ENCODE peak calls at places on chromosomes 11 and 22, in seven cellular contexts. S is left ventricle myocardium inferior, M is left lung, Q is RWPE2, K is fibroblast of lung, J is heart right ventricle, F is MM.1S. P is an unnamed sample.

GRCh38 chr22:23088199-23088604 is 17.9 kb downstream of the GNAZ start:
- DNase-seq in F (no peak), S (no peak), M (no peak), Q (no peak), K (no peak), J (no peak), P (no peak)

GRCh38 chr22:39990688-39991087 is 4.1 kb upstream of the FAM83F start:
- DNase-seq in M (no peak), J (no peak), F (no peak), Q (no peak), K (no peak), S (no peak), P (no peak)

GRCh38 chr11:20672575-20672974 is 3.2 kb downstream of the NELL1 start:
- DNase-seq in M (no peak), F (peak), S (no peak), J (no peak), Q (no peak), K (no peak), P (peak)

GRCh38 chr11:60951909-60952741 is at the start of gene SLC15A3:
- DNase-seq in M (peak), K (no peak), F (peak), S (peak), Q (no peak), J (peak), P (peak)

GRCh38 chr11:62391642-62392425 is 27.0 kb upstream of the SCGB1A1 start:
- DNase-seq in F (no peak), J (no peak), M (no peak), S (no peak), Q (no peak), K (no peak), P (no peak)

GRCh38 chr11:125333354-125334077 is 162.5 kb downstream of the FEZ1 start:
- DNase-seq in K (no peak), M (no peak), F (no peak), J (no peak), S (no peak), Q (no peak), P (no peak)

GRCh38 chr11:121535122-121535796 is 82.5 kb upstream of the SORL1-AS1 start:
- DNase-seq in S (no peak), M (no peak), J (no peak), F (no peak), K (peak), Q (no peak), P (no peak)

GRCh38 chr11:11608783-11609232 is 13.0 kb downstream of the GALNT18 start:
- DNase-seq in J (no peak), F (peak), Q (no peak), K (peak), S (no peak), M (no peak), P (peak)

GRCh38 chr11:29984544-29984943 is 32.3 kb downstream of the KCNA4 start:
- DNase-seq in S (no peak), J (no peak), M (no peak), Q (no peak), F (no peak), K (no peak), P (no peak)

GRCh38 chr22:34736081-34736480 is 329.9 kb upstream of the ISX start:
- DNase-seq in F (no peak), Q (no peak), J (no peak), K (no peak), S (no peak), M (no peak), P (no peak)

GRCh38 chr11:12457030-12457600 is 79.7 kb downstream of the PARVA start:
- DNase-seq in K (peak), S (no peak), Q (no peak), J (no peak), M (no peak), F (no peak), P (peak)

GRCh38 chr22:40855960-40856512 is 403 bp downstream of the ST13 start:
- DNase-seq in M (no peak), F (peak), K (peak), S (peak), J (no peak), Q (no peak), P (peak)

GRCh38 chr11:131924001-131924400 is 553.6 kb downstream of the NTM start:
- DNase-seq in S (no peak), F (no peak), K (peak), M (no peak), J (no peak), Q (no peak), P (peak)

GRCh38 chr11:16607675-16608644 is 130.5 kb upstream of the C11orf58 start:
- DNase-seq in Q (peak), M (peak), F (no peak), S (peak), K (peak), J (peak), P (no peak)

GRCh38 chr11:134742228-134742612 is 330.2 kb upstream of the B3GAT1 start:
- DNase-seq in S (no peak), Q (peak), M (no peak), J (no peak), F (no peak), K (peak), P (peak)

GRCh38 chr11:71446942-71447688 is 1.1 kb downstream of the DHCR7 start:
- DNase-seq in J (no peak), Q (no peak), K (peak), M (no peak), S (no peak), F (no peak), P (peak)

GRCh38 chr22:31230871-31231621 is 18.9 kb downstream of the LIMK2 start:
- DNase-seq in J (no peak), K (peak), S (no peak), Q (no peak), F (peak), M (peak), P (peak)

GRCh38 chr11:74870485-74870884 is 78.4 kb downstream of the XRRA1 start:
- DNase-seq in S (no peak), F (peak), Q (no peak), K (peak), J (no peak), M (no peak), P (peak)

GRCh38 chr11:46895821-46896220 is 22.5 kb downstream of the LRP4 start:
- DNase-seq in F (no peak), J (peak), M (peak), S (peak), Q (no peak), K (peak), P (no peak)

DNA sequence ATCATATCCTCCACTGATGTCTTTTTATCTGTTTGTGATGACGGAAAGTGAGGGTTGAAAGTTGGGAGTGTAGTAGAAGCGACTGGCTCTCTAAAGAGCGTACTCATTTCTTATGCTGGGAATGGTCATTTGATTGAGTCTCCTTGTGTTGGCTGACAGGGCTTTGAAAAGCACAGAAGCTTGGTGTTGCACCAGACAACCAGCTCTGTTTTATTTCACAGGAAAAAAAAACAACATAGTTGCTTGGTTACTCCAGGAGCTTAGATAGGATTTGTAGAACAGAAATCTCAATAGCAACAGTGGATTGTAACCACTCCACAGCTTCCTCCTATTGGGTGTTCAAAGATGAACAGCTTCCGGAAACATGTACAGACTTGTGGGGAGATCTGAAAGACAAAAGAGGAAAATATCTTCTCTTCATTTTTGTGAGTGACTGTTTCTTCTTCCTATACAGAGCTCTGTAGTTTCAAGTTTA is 2.7 kb downstream of the RBM14 start:
- DNase-seq in M (no peak), Q (no peak), F (peak), S (no peak), J (no peak), K (peak), P (peak)
- H3K4me3 ChIP-seq in M (peak), Q (peak), F (peak), S (peak), J (peak), K (peak), P (peak)

DNA sequence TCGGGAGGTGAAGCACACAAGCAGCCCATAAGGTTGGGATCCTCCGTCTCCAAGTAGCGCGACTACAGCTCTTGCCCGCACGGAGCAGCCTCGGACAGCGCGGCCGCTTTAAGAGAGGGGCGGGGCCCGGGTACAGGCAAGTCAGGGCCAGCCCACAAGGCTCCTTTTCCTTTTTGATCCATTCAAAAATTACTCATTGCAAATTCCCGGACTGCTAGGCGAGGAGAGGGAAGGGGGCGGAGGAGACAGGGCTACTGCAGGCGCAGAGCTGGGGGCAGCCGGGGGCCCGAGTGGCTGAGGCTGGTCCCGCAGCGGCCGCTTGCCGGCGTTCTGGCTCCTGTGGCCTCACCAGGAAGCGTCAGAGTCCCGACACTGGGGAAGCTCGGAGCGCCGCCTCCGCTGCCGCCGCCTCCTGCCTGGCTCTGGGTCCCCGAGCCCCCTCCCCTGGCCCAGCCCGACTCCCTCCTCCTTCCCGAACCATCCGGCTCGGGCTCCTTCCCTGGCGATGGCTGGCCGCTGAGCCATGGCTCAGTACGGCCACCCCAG is at the start of gene UBASH3B:
- DNase-seq in F (peak), Q (peak), S (peak), J (peak), K (peak), M (peak), P (peak)
- TF ChIP-seq CTCF in F (peak), Q (no peak), S (peak), J (peak), K (no peak), M (no peak), P (peak)

GRCh38 chr11:636511-637332 is at the start of gene DRD4:
- DNase-seq in J (no peak), M (no peak), Q (no peak), S (no peak), K (no peak), F (no peak), P (peak)
- H3K4me3 ChIP-seq in J (peak), M (no peak), Q (no peak), S (peak), K (no peak), F (no peak), P (peak)

GRCh38 chr11:48384670-48385069 is 18.4 kb upstream of the OR4C5 start:
- DNase-seq in S (no peak), M (no peak), Q (no peak), K (no peak), J (no peak), F (no peak), P (no peak)
- TF ChIP-seq CTCF in S (no peak), M (no peak), Q (no peak), K (no peak), J (no peak), F (peak), P (no peak)

GRCh38 chr11:128841461-128842072 is 25.5 kb downstream of the KCNJ1 start:
- DNase-seq in S (no peak), J (no peak), K (no peak), F (peak), M (no peak), Q (no peak), P (no peak)
- H3K4me3 ChIP-seq in S (no peak), J (no peak), K (no peak), F (no peak), M (no peak), Q (no peak), P (no peak)

DNA sequence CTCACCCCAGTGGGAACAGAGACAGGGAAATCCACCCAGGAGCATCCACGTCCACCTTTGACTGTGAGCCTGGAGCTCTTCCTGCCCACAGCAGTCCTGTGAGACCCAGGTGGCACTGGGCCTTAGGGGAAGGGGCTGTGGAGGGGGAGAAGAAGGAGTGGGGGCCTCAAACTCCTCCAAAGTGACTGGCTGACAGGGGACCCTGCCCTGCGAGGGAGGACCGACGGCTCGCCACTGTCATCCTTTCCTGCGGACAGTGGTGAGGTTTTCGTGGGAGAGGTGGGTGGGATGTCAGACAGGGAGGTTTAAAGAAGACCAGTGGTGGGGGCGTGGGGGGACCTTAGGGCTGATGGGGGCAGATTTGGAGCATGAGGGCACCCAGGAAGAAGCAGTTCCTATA is 92.5 kb upstream of the LMO1 start:
- DNase-seq in Q (peak), S (no peak), M (no peak), K (no peak), F (no peak), J (no peak), P (no peak)
- TF ChIP-seq CTCF in Q (no peak), S (no peak), M (no peak), K (no peak), F (no peak), J (no peak), P (no peak)

GRCh38 chr11:43988040-43988793 is 45.8 kb downstream of the C11orf96 start:
- DNase-seq in M (no peak), S (no peak), K (peak), F (no peak), J (no peak), Q (no peak), P (peak)
- H3K4me3 ChIP-seq in M (no peak), S (no peak), K (no peak), F (no peak), J (no peak), Q (no peak), P (no peak)

DNA sequence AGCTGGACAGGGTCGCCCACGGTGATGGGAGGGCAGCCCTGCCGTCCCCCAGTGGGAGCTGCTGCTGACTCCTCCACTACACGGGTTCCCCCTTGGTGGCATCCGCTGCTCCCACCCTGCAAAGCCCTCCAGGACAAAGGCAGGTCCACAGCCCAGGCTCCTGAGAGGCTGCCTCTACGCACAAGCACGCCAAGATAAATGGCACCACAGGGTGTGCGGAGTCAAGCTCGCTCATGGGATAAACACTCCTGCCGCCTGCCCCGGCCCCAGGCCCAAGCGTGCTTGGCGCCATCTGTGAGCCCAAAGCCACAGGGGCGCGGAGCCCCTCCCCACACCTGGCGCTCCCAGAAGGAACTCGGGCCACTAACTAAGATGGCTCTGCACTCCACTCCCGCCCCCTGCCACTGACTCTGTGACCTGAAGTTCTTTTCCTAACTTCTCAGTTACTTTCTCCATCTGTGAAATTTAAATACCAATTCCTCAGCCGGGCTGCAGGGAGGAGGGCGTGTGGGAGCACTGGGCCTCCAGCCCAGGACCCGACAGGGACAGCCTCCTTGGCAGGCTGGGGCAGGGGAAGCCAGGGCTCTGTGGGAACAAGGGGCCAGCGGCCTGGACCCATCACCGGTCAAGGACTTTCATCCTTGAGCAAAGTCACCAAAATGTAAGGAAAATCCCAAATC is 14.9 kb downstream of the EHD1 start:
- DNase-seq in F (no peak), M (no peak), K (no peak), J (peak), S (no peak), Q (no peak), P (no peak)
- TF ChIP-seq CTCF in F (no peak), M (no peak), K (no peak), J (no peak), S (no peak), Q (no peak), P (no peak)

GRCh38 chr11:119727523-119728081 is 1.4 kb downstream of the NECTIN1 start:
- DNase-seq in F (peak), Q (no peak), J (peak), S (peak), K (no peak), M (peak), P (no peak)

GRCh38 chr11:119726585-119727522 is 2.1 kb downstream of the NECTIN1 start:
- DNase-seq in S (no peak), M (no peak), F (no peak), Q (no peak), K (no peak), J (no peak), P (no peak)

GRCh38 chr11:119724956-119725355 is 4.0 kb downstream of the NECTIN1 start:
- DNase-seq in Q (no peak), S (no peak), M (no peak), F (no peak), J (no peak), K (no peak), P (no peak)

GRCh38 chr11:119728226-119728626 is 774 bp downstream of the NECTIN1 start:
- DNase-seq in K (no peak), M (no peak), Q (no peak), F (peak), S (no peak), J (no peak), P (peak)

DNA sequence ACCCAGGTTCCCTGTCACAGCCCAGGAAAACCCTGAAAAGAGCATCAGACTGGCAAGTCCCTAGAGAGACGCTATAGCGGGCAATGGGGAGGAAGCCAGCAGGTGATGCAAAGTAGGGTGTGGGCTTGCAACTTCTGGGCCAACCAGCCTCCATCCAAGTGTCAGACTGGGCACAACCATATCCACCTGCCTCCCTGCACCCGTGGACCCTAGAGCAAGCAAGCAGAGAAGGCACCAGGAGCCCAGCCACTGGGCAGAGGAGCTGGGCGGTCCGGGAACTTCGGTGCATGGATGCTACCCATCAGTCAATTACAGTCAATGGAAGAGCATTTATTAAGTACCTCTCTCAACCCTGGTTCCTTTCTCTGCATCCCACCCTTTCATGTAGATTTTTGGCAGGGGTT is 2.8 kb downstream of the NECTIN1 start:
- DNase-seq in S (no peak), Q (no peak), M (no peak), J (no peak), F (no peak), K (no peak), P (no peak)
- H3K4me3 ChIP-seq in S (peak), Q (peak), M (no peak), J (no peak), F (peak), K (no peak), P (no peak)

GRCh38 chr22:32473388-32473952 is 1.1 kb upstream of the FBXO7 start:
- DNase-seq in F (peak), Q (no peak), J (no peak), M (no peak), K (peak), S (no peak), P (peak)

GRCh38 chr22:32475428-32476010 is 908 bp downstream of the FBXO7 start:
- DNase-seq in M (peak), Q (no peak), S (peak), J (peak), K (peak), F (peak), P (peak)

GRCh38 chr22:32476804-32477203 is 2.2 kb downstream of the FBXO7 start:
- DNase-seq in M (no peak), J (no peak), K (no peak), Q (no peak), F (no peak), S (no peak), P (no peak)

GRCh38 chr22:32476286-32476685 is 1.7 kb downstream of the FBXO7 start:
- DNase-seq in S (no peak), M (no peak), F (peak), J (no peak), K (no peak), Q (no peak), P (no peak)

GRCh38 chr22:32474635-32475427 is at the start of gene FBXO7:
- DNase-seq in F (peak), Q (peak), K (peak), J (peak), M (peak), S (peak), P (peak)
- TF ChIP-seq CTCF in F (peak), Q (peak), K (peak), J (peak), M (no peak), S (peak), P (peak)